ENCODE peak calls at places on chromosomes 2 and 18, in ten cellular contexts. J is SJSA1; H is A549; C is pancreas; Y is body of pancreas; A is fibroblast of lung; Q is effector memory CD4-positive, alpha-beta T cell; B is left lung; W is WERI-Rb-1; I is lower lobe of right lung. S is an unnamed sample. For H3K9me3, the result is how much of the 10 kb centered on the place peaks cover.

GRCh38 chr2:126943612-126944011 is 44.9 kb downstream of the TEX51 start:
- DNase-seq in J (no peak), H (no peak), C (no peak), Y (no peak), A (no peak), Q (no peak), B (no peak), W (no peak), I (no peak), S (no peak)

GRCh38 chr2:75729861-75730260 is 19.1 kb upstream of the GCFC2 start:
- DNase-seq in J (no peak), H (peak), C (no peak), Y (no peak), A (no peak), Q (no peak), B (no peak), W (no peak), I (no peak), S (no peak)

GRCh38 chr2:1736997-1737480 is 7.3 kb downstream of the PXDN start:
- DNase-seq in J (peak), H (no peak), C (no peak), Y (no peak), A (peak), Q (no peak), B (no peak), W (peak), I (peak), S (no peak)

GRCh38 chr2:74205586-74205985 is 7.2 kb downstream of the MTHFD2 start:
- DNase-seq in J (no peak), H (no peak), C (no peak), Y (peak), A (no peak), Q (no peak), B (no peak), W (peak), I (no peak), S (peak)

GRCh38 chr2:64225491-64225890 is 81.3 kb upstream of the PELI1 start:
- DNase-seq in J (no peak), H (no peak), C (no peak), Y (no peak), A (peak), Q (no peak), B (no peak), W (no peak), I (no peak), S (no peak)

GRCh38 chr2:230879271-230879882 is 14.6 kb downstream of the ITM2C start:
- DNase-seq in J (no peak), H (no peak), C (no peak), Y (no peak), A (no peak), Q (no peak), B (peak), W (no peak), I (no peak), S (no peak)

GRCh38 chr18:48875942-48876511 is 74.7 kb downstream of the SMAD7 start:
- DNase-seq in J (no peak), H (peak), C (peak), Y (no peak), A (peak), Q (no peak), B (no peak), W (peak), I (peak), S (no peak)

GRCh38 chr2:211128287-211128686 is 571.9 kb downstream of the CPS1 start:
- DNase-seq in J (no peak), H (no peak), C (no peak), Y (no peak), A (peak), Q (no peak), B (no peak), W (no peak), I (no peak), S (no peak)

GRCh38 chr2:222952204-222952603 is 91.4 kb downstream of the ACSL3 start:
- DNase-seq in J (no peak), H (no peak), C (peak), Y (no peak), A (no peak), Q (no peak), B (no peak), W (no peak), I (no peak), S (no peak)

GRCh38 chr2:239820836-239821693 is 204.1 kb downstream of the NDUFA10 start:
- DNase-seq in J (peak), H (no peak), C (no peak), Y (no peak), A (no peak), Q (no peak), B (no peak), W (peak), I (no peak), S (no peak)

GRCh38 chr2:241519669-241520068 is 11.3 kb upstream of the STK25 start:
- DNase-seq in J (no peak), H (no peak), C (no peak), Y (no peak), A (no peak), Q (no peak), B (no peak), W (no peak), I (no peak), S (no peak)

GRCh38 chr2:48092846-48093498 is 186.7 kb upstream of the FBXO11 start:
- DNase-seq in J (no peak), H (no peak), C (no peak), Y (no peak), A (peak), Q (no peak), B (no peak), W (no peak), I (no peak), S (no peak)

GRCh38 chr2:143034292-143035074 is 94.7 kb upstream of the ARHGAP15 start:
- DNase-seq in J (peak), H (peak), C (no peak), Y (peak), A (peak), Q (peak), B (no peak), W (peak), I (no peak), S (peak)

GRCh38 chr2:147789287-147789686 is 55.5 kb upstream of the ACVR2A start:
- DNase-seq in J (no peak), H (no peak), C (no peak), Y (no peak), A (no peak), Q (no peak), B (no peak), W (no peak), I (no peak), S (no peak)

GRCh38 chr2:227703961-227704360 is 13.9 kb downstream of the SLC19A3 start:
- DNase-seq in J (no peak), H (no peak), C (no peak), Y (no peak), A (peak), Q (no peak), B (no peak), W (no peak), I (no peak), S (no peak)

GRCh38 chr2:166494140-166494544 is at the start of gene SCN7A:
- DNase-seq in J (no peak), H (no peak), C (peak), Y (peak), A (peak), Q (no peak), B (peak), W (peak), I (peak), S (no peak)
- H3K27ac ChIP-seq in J (no peak), H (no peak), C (no peak), Y (no peak), A (no peak), Q (no peak), B (no peak), W (no peak), I (peak), S (no peak)

DNA sequence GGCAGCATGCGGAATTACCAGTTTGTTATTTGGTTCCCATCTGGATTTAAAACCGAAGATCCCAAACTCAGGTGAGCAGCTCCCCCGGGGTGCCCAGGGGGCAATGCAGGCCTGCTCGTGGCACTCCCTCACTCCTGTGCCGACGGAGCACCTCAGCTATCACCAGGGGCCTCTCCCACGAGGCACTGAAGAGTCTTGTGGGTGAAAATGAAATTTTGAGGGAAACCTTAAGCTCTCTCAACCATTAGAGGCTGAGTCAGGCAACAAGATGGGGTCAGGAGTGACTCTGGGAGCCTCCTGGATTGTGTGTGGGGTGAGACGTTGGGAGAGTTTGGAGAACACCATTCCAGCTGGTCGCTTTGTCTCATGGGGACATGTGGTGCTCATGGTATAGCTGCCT is 189.0 kb downstream of the PRKCE start:
- DNase-seq in J (no peak), H (no peak), C (no peak), Y (no peak), A (no peak), Q (no peak), B (no peak), W (no peak), I (no peak), S (no peak)
- H3K4me3 ChIP-seq in J (no peak), H (no peak), C (no peak), Y (no peak), A (no peak), Q (no peak), B (no peak), W (no peak), I (no peak), S (no peak)

DNA sequence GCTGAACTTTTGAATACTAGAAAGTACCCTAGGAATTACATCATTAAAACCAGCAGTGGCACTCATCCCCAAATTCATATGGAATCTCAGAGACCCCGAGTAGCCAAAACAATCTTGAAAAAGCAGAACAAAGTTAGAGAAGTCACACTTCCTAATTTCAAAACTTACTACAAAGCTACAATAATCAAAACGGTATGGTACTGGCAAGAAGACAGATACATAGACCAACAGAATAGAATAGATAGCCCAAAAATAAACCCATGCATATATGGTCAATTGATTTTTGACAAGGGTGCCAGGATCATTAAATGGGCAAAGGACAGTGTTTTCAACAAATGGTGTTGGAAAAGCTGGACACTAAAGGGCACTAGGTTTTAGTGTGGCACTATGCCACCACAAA is 176.0 kb upstream of the NDUFV2 start:
- DNase-seq in J (no peak), H (no peak), C (no peak), Y (no peak), A (no peak), Q (no peak), B (no peak), W (no peak), I (no peak), S (no peak)
- H3K9me3 ChIP-seq in J (under half), H (under half), C (under half), Y (under half), A (under half), Q (under half), B (under half), W (under half), I (under half), S (under half)

GRCh38 chr2:42877532-42877931 is 85.1 kb upstream of the HAAO start:
- DNase-seq in J (no peak), H (no peak), C (no peak), Y (no peak), A (no peak), Q (no peak), B (no peak), W (no peak), I (no peak), S (no peak)

GRCh38 chr2:42877936-42878335 is 85.6 kb upstream of the HAAO start:
- DNase-seq in J (no peak), H (no peak), C (no peak), Y (no peak), A (no peak), Q (no peak), B (no peak), W (no peak), I (no peak), S (no peak)

GRCh38 chr2:42879913-42880737 is 87.7 kb upstream of the HAAO start:
- DNase-seq in J (no peak), H (no peak), C (no peak), Y (no peak), A (peak), Q (no peak), B (no peak), W (no peak), I (no peak), S (no peak)

GRCh38 chr2:42878581-42878980 is 86.2 kb upstream of the HAAO start:
- DNase-seq in J (no peak), H (no peak), C (no peak), Y (no peak), A (peak), Q (no peak), B (no peak), W (no peak), I (no peak), S (no peak)

DNA sequence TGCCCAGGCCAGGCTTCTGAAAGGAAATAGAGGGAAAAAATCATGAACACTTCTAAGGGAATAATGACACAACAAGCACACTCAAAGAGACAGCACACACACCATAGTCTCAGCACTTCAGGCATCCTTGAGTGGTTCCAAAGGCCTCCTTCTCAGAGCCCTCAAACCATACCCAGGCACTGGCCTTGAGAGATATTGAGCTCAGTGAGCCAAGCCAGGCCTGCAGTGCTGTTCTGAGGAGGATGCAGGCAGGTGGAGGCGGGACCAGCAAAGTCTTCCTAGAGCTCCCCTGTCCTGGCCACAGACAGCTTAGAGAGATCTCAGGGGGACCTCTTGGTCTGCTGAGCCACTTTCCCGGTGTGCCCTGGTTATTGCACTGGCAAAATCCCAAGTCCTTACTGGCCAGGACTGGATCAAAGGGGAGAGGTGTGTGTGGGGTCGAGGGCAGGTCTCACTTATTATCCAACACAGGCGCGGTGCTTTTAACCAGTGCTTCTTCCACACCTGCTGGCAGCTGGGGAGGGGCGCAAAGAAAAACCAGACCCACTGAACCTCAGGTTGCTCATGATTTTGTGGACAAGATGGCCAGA is 86.8 kb upstream of the HAAO start:
- DNase-seq in J (no peak), H (no peak), C (no peak), Y (no peak), A (no peak), Q (no peak), B (no peak), W (no peak), I (no peak), S (no peak)
- H3K27ac ChIP-seq in J (no peak), H (no peak), C (no peak), Y (no peak), A (no peak), Q (no peak), B (peak), W (no peak), I (peak), S (no peak)

GRCh38 chr2:39780825-39781600 is 2.0 kb upstream of the THUMPD2 start:
- DNase-seq in J (no peak), H (peak), C (no peak), Y (no peak), A (peak), Q (no peak), B (no peak), W (no peak), I (no peak), S (no peak)
- H3K4me3 ChIP-seq in J (no peak), H (no peak), C (no peak), Y (no peak), A (no peak), Q (no peak), B (no peak), W (no peak), I (no peak), S (no peak)

GRCh38 chr2:65453916-65454315 is 21.5 kb upstream of the SPRED2 start:
- DNase-seq in J (no peak), H (no peak), C (no peak), Y (no peak), A (peak), Q (no peak), B (no peak), W (no peak), I (no peak), S (no peak)
- H3K9me3 ChIP-seq in J (under half), H (under half), C (under half), Y (under half), A (under half), Q (under half), B (under half), W (under half), I (under half), S (under half)